ENCODE peak calls at places on chromosomes 4 and X, in four cellular contexts. V, A, T and F are unnamed samples.

GRCh38 chr4:4820264-4820663 is 39.2 kb upstream of the MSX1 start:
- DNase-seq in T (peak; percentile 78), A (no peak), V (no peak), F (peak; percentile 58)

GRCh38 chr4:134627386-134627785 is 425.8 kb upstream of the PABPC4L start:
- DNase-seq in V (no peak), A (no peak), T (no peak), F (no peak)

GRCh38 chrX:140141444-140142029 is 176.2 kb upstream of the CXorf66 start:
- DNase-seq in T (peak; percentile 44), A (peak; percentile 16), V (no peak), F (no peak)

GRCh38 chr4:76305033-76305687 is 1.4 kb upstream of the STBD1 start:
- DNase-seq in A (no peak), V (no peak), T (no peak), F (no peak)

GRCh38 chr4:108885211-108885610 is 122.4 kb upstream of the ETNPPL start:
- DNase-seq in V (no peak), T (no peak), A (peak; percentile 56), F (no peak)

GRCh38 chr4:3291411-3291968 is 1.3 kb upstream of the RGS12 start:
- DNase-seq in T (no peak), V (peak; percentile 49), A (no peak), F (peak; percentile 80)

GRCh38 chr4:187996502-187997177 is 1.1 kb downstream of the ZFP42 start:
- DNase-seq in T (no peak), A (no peak), V (no peak), F (no peak)

GRCh38 chrX:133335027-133335426 is 80.3 kb downstream of the GPC4 start:
- DNase-seq in T (peak; percentile 32), A (no peak), V (peak; percentile 14), F (no peak)

GRCh38 chr4:6909970-6910339 is 329 bp downstream of the TBC1D14 start:
- DNase-seq in V (no peak), A (no peak), T (no peak), F (no peak)

GRCh38 chrX:40116925-40117324 is 19.2 kb upstream of the BCOR start:
- DNase-seq in V (no peak), A (no peak), T (no peak), F (no peak)

GRCh38 chrX:31832263-31832662 is 760.4 kb upstream of the FTHL17 start:
- DNase-seq in A (peak; percentile 66), T (peak; percentile 6), V (no peak), F (no peak)

GRCh38 chr4:158729716-158730559 is 6.7 kb upstream of the PPID start:
- DNase-seq in A (peak; percentile 66), V (peak; percentile 63), T (peak; percentile 75), F (peak; percentile 35)

GRCh38 chr4:7313991-7314390 is 120.7 kb downstream of the PSAPL1 start:
- DNase-seq in T (no peak), A (no peak), V (no peak), F (no peak)

GRCh38 chrX:141733371-141733770 is 34.8 kb upstream of the SPANXD start:
- DNase-seq in T (no peak), A (peak; percentile 5), V (no peak), F (no peak)

GRCh38 chr4:140168474-140168873 is 14.5 kb upstream of the MAML3 start:
- DNase-seq in A (no peak), V (no peak), T (no peak), F (no peak)

GRCh38 chr4:62806786-62807185 is 1602.5 kb downstream of the TECRL start:
- DNase-seq in A (no peak), T (no peak), V (no peak), F (no peak)

GRCh38 chr4:82774711-82775171 is 23.9 kb downstream of the SCD5 start:
- DNase-seq in V (no peak), A (no peak), T (no peak), F (no peak)

GRCh38 chr4:3732076-3733028 is 33.8 kb upstream of the ADRA2C start:
- DNase-seq in T (peak; percentile 56), A (no peak), V (no peak), F (no peak)

GRCh38 chr4:88411491-88412101 is 32.9 kb downstream of the HERC6 start:
- DNase-seq in T (no peak), V (no peak), A (no peak), F (no peak)